ENCODE peak calls at places on chromosomes 4 and X, in five cellular contexts. One of them, this sample, is unnamed.

GRCh38 chr4:19807505-19807904 is 444.2 kb upstream of the SLIT2 start:
- DNase-seq in HS-27A: no peak
- DNase-seq in GOT3: no peak
- DNase-seq in heart right ventricle: no peak
- DNase-seq in neural crest cell: no peak
- DNase-seq in this sample: peak; percentile 60

GRCh38 chr4:139950568-139950967 is 203.4 kb downstream of the MAML3 start:
- DNase-seq in neural crest cell: no peak
- DNase-seq in GOT3: no peak
- DNase-seq in heart right ventricle: no peak
- DNase-seq in HS-27A: peak; percentile 20
- DNase-seq in this sample: no peak

GRCh38 chr4:32169841-32170240 is 1449.7 kb downstream of the PCDH7 start:
- DNase-seq in HS-27A: no peak
- DNase-seq in GOT3: no peak
- DNase-seq in neural crest cell: no peak
- DNase-seq in heart right ventricle: no peak
- DNase-seq in this sample: no peak

GRCh38 chr4:101355767-101356702 is 8.7 kb upstream of the PPP3CA start:
- DNase-seq in heart right ventricle: no peak
- DNase-seq in neural crest cell: no peak
- DNase-seq in HS-27A: no peak
- DNase-seq in GOT3: no peak
- DNase-seq in this sample: peak; percentile 71

GRCh38 chrX:17441965-17442364 is 67.0 kb downstream of the NHS start:
- DNase-seq in neural crest cell: no peak
- DNase-seq in heart right ventricle: no peak
- DNase-seq in HS-27A: peak; percentile 11
- DNase-seq in GOT3: no peak
- DNase-seq in this sample: no peak

GRCh38 chrX:146435472-146435871 is 374.1 kb upstream of the CXorf51B start:
- DNase-seq in neural crest cell: no peak
- DNase-seq in GOT3: no peak
- DNase-seq in HS-27A: no peak
- DNase-seq in heart right ventricle: no peak
- DNase-seq in this sample: no peak

GRCh38 chr4:5220028-5220427 is 168.7 kb downstream of the STK32B start:
- DNase-seq in heart right ventricle: no peak
- DNase-seq in HS-27A: no peak
- DNase-seq in GOT3: no peak
- DNase-seq in neural crest cell: peak; percentile 7
- DNase-seq in this sample: no peak

GRCh38 chr4:139014391-139015268 is 951 bp upstream of the NOCT start:
- DNase-seq in GOT3: no peak
- DNase-seq in HS-27A: peak; percentile 95
- DNase-seq in heart right ventricle: no peak
- DNase-seq in neural crest cell: no peak
- DNase-seq in this sample: peak; percentile 92

GRCh38 chr4:142265536-142265935 is 580.6 kb downstream of the INPP4B start:
- DNase-seq in HS-27A: peak; percentile 69
- DNase-seq in heart right ventricle: no peak
- DNase-seq in GOT3: no peak
- DNase-seq in neural crest cell: no peak
- DNase-seq in this sample: peak; percentile 22

GRCh38 chr4:140250989-140251552 is 97.1 kb upstream of the MAML3 start:
- DNase-seq in GOT3: no peak
- DNase-seq in HS-27A: no peak
- DNase-seq in neural crest cell: no peak
- DNase-seq in heart right ventricle: no peak
- DNase-seq in this sample: no peak

GRCh38 chrX:19958530-19959486 is 32.1 kb downstream of the BCLAF3 start:
- DNase-seq in heart right ventricle: no peak
- DNase-seq in GOT3: no peak
- DNase-seq in neural crest cell: no peak
- DNase-seq in HS-27A: no peak
- DNase-seq in this sample: no peak

GRCh38 chr4:110059556-110060191 is 138.7 kb downstream of the ELOVL6 start:
- DNase-seq in neural crest cell: no peak
- DNase-seq in heart right ventricle: no peak
- DNase-seq in HS-27A: peak; percentile 14
- DNase-seq in GOT3: no peak
- DNase-seq in this sample: peak; percentile 14

GRCh38 chr4:118968006-118968405 is 79.4 kb downstream of the SYNPO2 start:
- DNase-seq in heart right ventricle: no peak
- DNase-seq in GOT3: no peak
- DNase-seq in HS-27A: no peak
- DNase-seq in neural crest cell: no peak
- DNase-seq in this sample: no peak

GRCh38 chrX:128759745-128760144 is 707.5 kb upstream of the ACTRT1 start:
- DNase-seq in heart right ventricle: no peak
- DNase-seq in neural crest cell: no peak
- DNase-seq in HS-27A: no peak
- DNase-seq in GOT3: no peak
- DNase-seq in this sample: no peak

GRCh38 chrX:110051559-110051958 is 48.6 kb downstream of the TMEM164 start:
- DNase-seq in HS-27A: no peak
- DNase-seq in GOT3: no peak
- DNase-seq in neural crest cell: no peak
- DNase-seq in heart right ventricle: no peak
- DNase-seq in this sample: no peak

This sample was measured in HS-5.